ENCODE peak calls at places on chromosome 16, in six cellular contexts. One of them, this sample, is unnamed.

GRCh38 chr16:56269276-56269675 is 78.0 kb downstream of the GNAO1 start:
- DNase-seq in fibroblast of lung: no peak
- DNase-seq in heart right ventricle: no peak
- DNase-seq in AG10803: peak
- DNase-seq in HepG2: no peak
- DNase-seq in AG04450: no peak
- DNase-seq in this sample: peak

GRCh38 chr16:168424-168823 is 2.6 kb downstream of the HBM start:
- DNase-seq in fibroblast of lung: no peak
- DNase-seq in heart right ventricle: no peak
- DNase-seq in AG10803: no peak
- DNase-seq in HepG2: no peak
- DNase-seq in AG04450: no peak
- DNase-seq in this sample: no peak

GRCh38 chr16:88856122-88856827 is 472 bp downstream of the GALNS start:
- DNase-seq in fibroblast of lung: no peak
- DNase-seq in heart right ventricle: no peak
- DNase-seq in AG10803: no peak
- DNase-seq in HepG2: no peak
- DNase-seq in AG04450: no peak
- DNase-seq in this sample: no peak

GRCh38 chr16:23739516-23739915 is 15.3 kb upstream of the CHP2 start:
- DNase-seq in fibroblast of lung: no peak
- DNase-seq in heart right ventricle: no peak
- DNase-seq in AG10803: no peak
- DNase-seq in HepG2: peak
- DNase-seq in AG04450: no peak
- DNase-seq in this sample: no peak

GRCh38 chr16:23514381-23515152 is 4.3 kb upstream of the GGA2 start:
- DNase-seq in fibroblast of lung: no peak
- DNase-seq in heart right ventricle: no peak
- DNase-seq in AG10803: no peak
- DNase-seq in HepG2: no peak
- DNase-seq in AG04450: no peak
- DNase-seq in this sample: no peak

GRCh38 chr16:87212026-87212425 is 105.2 kb downstream of the C16orf95 start:
- DNase-seq in fibroblast of lung: peak
- DNase-seq in heart right ventricle: no peak
- DNase-seq in AG10803: peak
- DNase-seq in HepG2: no peak
- DNase-seq in AG04450: no peak
- DNase-seq in this sample: no peak

GRCh38 chr16:12853972-12854371 is 47.4 kb upstream of the SHISA9 start:
- DNase-seq in fibroblast of lung: no peak
- DNase-seq in heart right ventricle: no peak
- DNase-seq in AG10803: no peak
- DNase-seq in HepG2: no peak
- DNase-seq in AG04450: no peak
- DNase-seq in this sample: no peak

GRCh38 chr16:66915041-66915440 is 3.6 kb downstream of the CDH16 start:
- DNase-seq in fibroblast of lung: no peak
- DNase-seq in heart right ventricle: no peak
- DNase-seq in AG10803: no peak
- DNase-seq in HepG2: no peak
- DNase-seq in AG04450: no peak
- DNase-seq in this sample: no peak

DNA sequence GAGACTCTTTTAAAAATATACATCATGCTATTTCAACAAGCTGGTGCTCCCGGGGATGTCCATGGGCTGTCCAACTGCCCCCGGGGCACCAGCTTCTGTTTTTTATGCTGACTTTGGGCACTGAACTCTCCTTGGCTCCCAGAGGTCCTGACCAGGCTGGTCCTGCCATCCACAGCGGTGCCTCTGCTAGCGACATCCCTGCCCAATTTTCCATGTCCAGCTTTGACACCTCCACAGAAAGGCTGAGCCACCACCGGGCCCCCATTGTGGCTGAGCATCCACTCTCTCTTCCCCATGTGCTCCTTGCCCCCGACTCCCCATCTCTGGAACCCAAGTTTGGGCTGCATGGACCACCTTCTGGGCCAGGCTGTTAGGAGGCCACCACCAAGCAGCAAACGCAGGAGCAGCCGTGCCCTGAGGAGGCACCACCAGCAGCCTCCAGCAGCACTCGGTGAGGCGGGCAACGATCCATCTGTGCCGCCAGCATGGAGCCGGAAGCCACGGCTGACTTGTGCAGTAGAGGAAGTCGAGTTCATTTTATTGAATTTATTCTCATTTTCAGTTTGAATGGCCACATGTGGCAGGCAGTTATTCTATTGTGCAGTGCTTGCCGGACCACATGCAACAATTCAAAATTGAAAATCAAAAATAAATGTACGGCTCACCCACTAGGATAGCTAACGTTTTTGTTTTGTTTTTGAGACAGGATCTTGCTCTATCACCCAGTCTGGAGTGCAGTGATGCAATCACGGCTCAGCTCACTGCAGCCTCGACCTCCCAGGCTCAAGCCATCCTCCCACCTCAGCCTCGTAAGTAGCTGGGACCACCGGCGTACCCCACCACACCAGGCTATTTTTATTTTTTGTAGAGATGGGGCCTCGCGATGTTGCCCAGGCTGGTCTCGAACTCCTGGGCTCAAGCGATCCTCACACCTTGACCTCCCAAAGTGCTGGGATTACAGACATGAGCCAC is 2.8 kb upstream of the MEAK7 start:
- DNase-seq in fibroblast of lung: no peak
- DNase-seq in heart right ventricle: no peak
- DNase-seq in AG10803: peak
- DNase-seq in HepG2: no peak
- DNase-seq in AG04450: no peak
- DNase-seq in this sample: no peak
- H3K4me3 ChIP-seq in fibroblast of lung: no peak
- H3K4me3 ChIP-seq in heart right ventricle: no peak
- H3K4me3 ChIP-seq in AG10803: no peak
- H3K4me3 ChIP-seq in HepG2: no peak
- H3K4me3 ChIP-seq in AG04450: no peak
- H3K4me3 ChIP-seq in this sample: no peak

GRCh38 chr16:80525420-80525819 is 15.4 kb upstream of the DYNLRB2 start:
- DNase-seq in fibroblast of lung: no peak
- DNase-seq in heart right ventricle: no peak
- DNase-seq in AG10803: no peak
- DNase-seq in HepG2: no peak
- DNase-seq in AG04450: no peak
- DNase-seq in this sample: no peak

GRCh38 chr16:80530479-80530878 is 10.3 kb upstream of the DYNLRB2 start:
- DNase-seq in fibroblast of lung: no peak
- DNase-seq in heart right ventricle: no peak
- DNase-seq in AG10803: no peak
- DNase-seq in HepG2: no peak
- DNase-seq in AG04450: no peak
- DNase-seq in this sample: no peak

GRCh38 chr16:80526418-80527061 is 14.3 kb upstream of the DYNLRB2 start:
- DNase-seq in fibroblast of lung: peak
- DNase-seq in heart right ventricle: peak
- DNase-seq in AG10803: peak
- DNase-seq in HepG2: peak
- DNase-seq in AG04450: peak
- DNase-seq in this sample: peak

GRCh38 chr16:80527297-80527696 is 13.5 kb upstream of the DYNLRB2 start:
- DNase-seq in fibroblast of lung: peak
- DNase-seq in heart right ventricle: no peak
- DNase-seq in AG10803: peak
- DNase-seq in HepG2: peak
- DNase-seq in AG04450: no peak
- DNase-seq in this sample: peak
- TF ChIP-seq CTCF in fibroblast of lung: peak
- TF ChIP-seq CTCF in heart right ventricle: no peak
- TF ChIP-seq CTCF in AG10803: peak
- TF ChIP-seq CTCF in HepG2: peak
- TF ChIP-seq CTCF in AG04450: peak
- TF ChIP-seq CTCF in this sample: peak

GRCh38 chr16:57694556-57695377 is at the start of gene DRC7:
- DNase-seq in fibroblast of lung: peak
- DNase-seq in heart right ventricle: peak
- DNase-seq in AG10803: no peak
- DNase-seq in HepG2: peak
- DNase-seq in AG04450: no peak
- DNase-seq in this sample: peak
- H3K4me3 ChIP-seq in fibroblast of lung: peak
- H3K4me3 ChIP-seq in heart right ventricle: no peak
- H3K4me3 ChIP-seq in AG10803: no peak
- H3K4me3 ChIP-seq in HepG2: peak
- H3K4me3 ChIP-seq in AG04450: no peak
- H3K4me3 ChIP-seq in this sample: peak

GRCh38 chr16:50067290-50067853 is 1.6 kb downstream of the HEATR3 start:
- DNase-seq in fibroblast of lung: peak
- DNase-seq in heart right ventricle: peak
- DNase-seq in AG10803: peak
- DNase-seq in HepG2: peak
- DNase-seq in AG04450: peak
- DNase-seq in this sample: peak
- TF ChIP-seq CTCF in fibroblast of lung: peak
- TF ChIP-seq CTCF in heart right ventricle: peak
- TF ChIP-seq CTCF in AG10803: peak
- TF ChIP-seq CTCF in HepG2: peak
- TF ChIP-seq CTCF in AG04450: peak
- TF ChIP-seq CTCF in this sample: peak

GRCh38 chr16:72928089-72928981 is 119.6 kb downstream of the ZFHX3 start:
- DNase-seq in fibroblast of lung: no peak
- DNase-seq in heart right ventricle: no peak
- DNase-seq in AG10803: no peak
- DNase-seq in HepG2: no peak
- DNase-seq in AG04450: no peak
- DNase-seq in this sample: no peak

GRCh38 chr16:72924918-72925630 is 122.9 kb downstream of the ZFHX3 start:
- DNase-seq in fibroblast of lung: no peak
- DNase-seq in heart right ventricle: no peak
- DNase-seq in AG10803: no peak
- DNase-seq in HepG2: peak
- DNase-seq in AG04450: no peak
- DNase-seq in this sample: no peak

GRCh38 chr16:72925631-72925979 is 122.3 kb downstream of the ZFHX3 start:
- DNase-seq in fibroblast of lung: no peak
- DNase-seq in heart right ventricle: no peak
- DNase-seq in AG10803: no peak
- DNase-seq in HepG2: no peak
- DNase-seq in AG04450: no peak
- DNase-seq in this sample: no peak

GRCh38 chr16:72926671-72927070 is 121.3 kb downstream of the ZFHX3 start:
- DNase-seq in fibroblast of lung: no peak
- DNase-seq in heart right ventricle: no peak
- DNase-seq in AG10803: no peak
- DNase-seq in HepG2: no peak
- DNase-seq in AG04450: no peak
- DNase-seq in this sample: peak

GRCh38 chr16:72927199-72928088 is 120.5 kb downstream of the ZFHX3 start:
- DNase-seq in fibroblast of lung: peak
- DNase-seq in heart right ventricle: no peak
- DNase-seq in AG10803: peak
- DNase-seq in HepG2: peak
- DNase-seq in AG04450: peak
- DNase-seq in this sample: peak
- H3K4me3 ChIP-seq in fibroblast of lung: no peak
- H3K4me3 ChIP-seq in heart right ventricle: no peak
- H3K4me3 ChIP-seq in AG10803: no peak
- H3K4me3 ChIP-seq in HepG2: no peak
- H3K4me3 ChIP-seq in AG04450: no peak
- H3K4me3 ChIP-seq in this sample: no peak

GRCh38 chr16:17965131-17965530 is 371.4 kb downstream of the NPIPA8 start:
- DNase-seq in fibroblast of lung: no peak
- DNase-seq in heart right ventricle: no peak
- DNase-seq in AG10803: no peak
- DNase-seq in HepG2: no peak
- DNase-seq in AG04450: no peak
- DNase-seq in this sample: no peak

GRCh38 chr16:17970366-17970765 is 366.2 kb downstream of the NPIPA8 start:
- DNase-seq in fibroblast of lung: no peak
- DNase-seq in heart right ventricle: no peak
- DNase-seq in AG10803: no peak
- DNase-seq in HepG2: no peak
- DNase-seq in AG04450: no peak
- DNase-seq in this sample: no peak

GRCh38 chr16:17972460-17972943 is 364.0 kb downstream of the NPIPA8 start:
- DNase-seq in fibroblast of lung: no peak
- DNase-seq in heart right ventricle: no peak
- DNase-seq in AG10803: peak
- DNase-seq in HepG2: no peak
- DNase-seq in AG04450: no peak
- DNase-seq in this sample: no peak

DNA sequence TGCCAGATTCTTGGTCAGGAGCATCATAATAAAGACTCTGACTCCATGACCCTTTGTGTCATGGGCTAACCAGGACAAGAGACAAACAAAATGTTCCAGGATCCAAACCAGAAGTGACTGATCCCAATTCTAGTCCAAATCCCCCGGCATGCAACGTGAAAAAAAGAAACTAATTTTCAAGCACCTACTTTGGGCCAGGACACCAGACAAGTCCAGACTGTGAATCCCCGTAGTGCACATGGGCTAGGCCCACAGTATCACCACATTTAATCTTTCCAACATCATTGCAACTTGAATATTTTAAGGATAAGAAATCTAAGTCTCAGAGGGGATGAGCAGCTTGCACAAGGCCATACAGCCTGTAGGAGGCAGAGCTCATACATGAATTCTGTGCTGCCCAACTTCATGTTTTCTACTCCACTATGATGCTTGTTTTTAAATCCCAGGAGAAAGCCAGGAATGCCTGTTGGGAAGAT is 365.7 kb downstream of the NPIPA8 start:
- DNase-seq in fibroblast of lung: no peak
- DNase-seq in heart right ventricle: no peak
- DNase-seq in AG10803: peak
- DNase-seq in HepG2: no peak
- DNase-seq in AG04450: no peak
- DNase-seq in this sample: no peak
- TF ChIP-seq CTCF in fibroblast of lung: no peak
- TF ChIP-seq CTCF in heart right ventricle: peak
- TF ChIP-seq CTCF in AG10803: peak
- TF ChIP-seq CTCF in HepG2: no peak
- TF ChIP-seq CTCF in AG04450: no peak
- TF ChIP-seq CTCF in this sample: no peak

GRCh38 chr16:30747331-30747730 is 894 bp upstream of the PHKG2 start:
- DNase-seq in fibroblast of lung: peak
- DNase-seq in heart right ventricle: no peak
- DNase-seq in AG10803: peak
- DNase-seq in HepG2: no peak
- DNase-seq in AG04450: no peak
- DNase-seq in this sample: no peak
- H3K4me3 ChIP-seq in fibroblast of lung: peak
- H3K4me3 ChIP-seq in heart right ventricle: peak
- H3K4me3 ChIP-seq in AG10803: no peak
- H3K4me3 ChIP-seq in HepG2: no peak
- H3K4me3 ChIP-seq in AG04450: no peak
- H3K4me3 ChIP-seq in this sample: peak

GRCh38 chr16:86019446-86020047 is 120.6 kb downstream of the IRF8 start:
- DNase-seq in fibroblast of lung: no peak
- DNase-seq in heart right ventricle: no peak
- DNase-seq in AG10803: no peak
- DNase-seq in HepG2: no peak
- DNase-seq in AG04450: no peak
- DNase-seq in this sample: no peak
- TF ChIP-seq CTCF in fibroblast of lung: peak
- TF ChIP-seq CTCF in heart right ventricle: no peak
- TF ChIP-seq CTCF in AG10803: peak
- TF ChIP-seq CTCF in HepG2: peak
- TF ChIP-seq CTCF in AG04450: peak
- TF ChIP-seq CTCF in this sample: peak

This sample was measured in fibroblast of pulmonary artery.